ENCODE peak calls at places on chromosomes 2 and 18, in five cellular contexts. B is Daoy; S is stimulated activated CD4-positive, alpha-beta T cell treated with anti-CD3 and anti-CD28 coated beads, Interleukin-2, amount 100 ng/mL, for 48 hours; E is lung microvascular endothelial cell; M is activated gamma-delta T cell. P is an unnamed sample.

GRCh38 chr2:27249891-27250651 is 12.8 kb downstream of the SLC30A3 start:
- DNase-seq in B (peak), S (peak), E (peak), M (no peak), P (peak)

GRCh38 chr18:5518899-5519371 is 24.9 kb downstream of the EPB41L3 start:
- DNase-seq in B (peak), S (no peak), E (peak), M (no peak), P (no peak)

GRCh38 chr18:394997-395383 is 105.5 kb downstream of the COLEC12 start:
- DNase-seq in B (peak), S (no peak), E (peak), M (no peak), P (no peak)

GRCh38 chr2:240933048-240933965 is 27.2 kb downstream of the CROCC2 start:
- DNase-seq in B (no peak), S (no peak), E (no peak), M (no peak), P (peak)

GRCh38 chr2:5021148-5021547 is 671.0 kb upstream of the SOX11 start:
- DNase-seq in B (no peak), S (no peak), E (no peak), M (no peak), P (no peak)

GRCh38 chr2:40028792-40029488 is 249.9 kb upstream of the THUMPD2 start:
- DNase-seq in B (no peak), S (no peak), E (no peak), M (no peak), P (no peak)

GRCh38 chr2:148447877-148448276 is 196.7 kb upstream of the EPC2 start:
- DNase-seq in B (no peak), S (no peak), E (no peak), M (no peak), P (no peak)

GRCh38 chr2:110980613-110981062 is 140.1 kb upstream of the BCL2L11 start:
- DNase-seq in B (no peak), S (no peak), E (no peak), M (no peak), P (peak)

GRCh38 chr2:225056330-225057073 is 14.2 kb upstream of the DOCK10 start:
- DNase-seq in B (no peak), S (no peak), E (peak), M (no peak), P (no peak)

P was measured in endodermal cell.